ENCODE peak calls at places on chromosomes 4 and X, in four cellular contexts. U, L, B and M are unnamed samples.

GRCh38 chrX:65707153-65707552 is 39.7 kb downstream of the MSN start:
- DNase-seq in L (no peak), U (no peak), B (no peak), M (no peak)

GRCh38 chr4:168719725-168720124 is 222.9 kb downstream of the PALLD start:
- DNase-seq in U (no peak), L (no peak), B (no peak), M (no peak)

GRCh38 chr4:1872918-1873269 is 1.7 kb downstream of the NSD2 start:
- DNase-seq in U (no peak), B (no peak), L (no peak), M (no peak)

GRCh38 chr4:2060578-2061207 is 1.6 kb downstream of the NAT8L start:
- DNase-seq in U (no peak), B (no peak), L (no peak), M (no peak)

GRCh38 chr4:160276785-160277325 is 1174.0 kb downstream of the RAPGEF2 start:
- DNase-seq in L (no peak), U (no peak), B (no peak), M (no peak)

GRCh38 chr4:142142403-142142802 is 506.0 kb downstream of the IL15 start:
- DNase-seq in L (no peak), U (no peak), B (no peak), M (no peak)

GRCh38 chr4:102501635-102502382 is 650 bp downstream of the NFKB1 start:
- DNase-seq in B (no peak), L (peak; percentile 75), U (peak; percentile 73), M (peak; percentile 13)

GRCh38 chrX:30530591-30530990 is 47.0 kb downstream of the TASL start:
- DNase-seq in L (no peak), U (no peak), B (no peak), M (no peak)

GRCh38 chr4:24559889-24560288 is 24.5 kb downstream of the DHX15 start:
- DNase-seq in B (no peak), U (no peak), L (no peak), M (no peak)

GRCh38 chrX:133645977-133646750 is 230.9 kb upstream of the GPC4 start:
- DNase-seq in L (no peak), U (no peak), B (no peak), M (no peak)

GRCh38 chr4:82865592-82865991 is 25.4 kb downstream of the SEC31A start:
- DNase-seq in B (no peak), L (no peak), U (peak; percentile 27), M (no peak)

GRCh38 chr4:84855774-84856173 is 110.7 kb downstream of the WDFY3 start:
- DNase-seq in B (no peak), L (no peak), U (peak; percentile 18), M (no peak)

GRCh38 chr4:23717528-23718248 is 172.2 kb downstream of the PPARGC1A start:
- DNase-seq in B (no peak), U (peak; percentile 17), L (no peak), M (no peak)

GRCh38 chr4:116866116-116866515 is 219.3 kb downstream of the TRAM1L1 start:
- DNase-seq in L (no peak), U (no peak), B (no peak), M (no peak)

GRCh38 chr4:81180916-81181315 is 34.1 kb downstream of the PRKG2 start:
- DNase-seq in B (no peak), U (no peak), L (no peak), M (no peak)

GRCh38 chr4:40687676-40688389 is 58.2 kb upstream of the RBM47 start:
- DNase-seq in L (no peak), U (no peak), B (no peak), M (no peak)

GRCh38 chr4:118338981-118339765 is 13.6 kb downstream of the PRSS12 start:
- DNase-seq in B (no peak), L (no peak), U (no peak), M (no peak)

GRCh38 chrX:44906542-44906941 is 33.6 kb downstream of the KDM6A start:
- DNase-seq in L (no peak), U (no peak), B (no peak), M (no peak)

GRCh38 chrX:133849676-133850075 is 135.7 kb downstream of the GPC3 start:
- DNase-seq in B (no peak), L (no peak), U (no peak), M (no peak)

GRCh38 chrX:87338510-87338909 is 179.1 kb upstream of the KLHL4 start:
- DNase-seq in B (no peak), U (peak; percentile 5), L (no peak), M (no peak)

GRCh38 chrX:77953708-77954107 is 15.7 kb downstream of the PGAM4 start:
- DNase-seq in B (no peak), L (no peak), U (no peak), M (no peak)

GRCh38 chrX:141669689-141670088 is 28.9 kb downstream of the SPANXD start:
- DNase-seq in B (no peak), U (no peak), L (no peak), M (no peak)

GRCh38 chr4:130849985-130850632 is 1754.2 kb downstream of the C4orf33 start:
- DNase-seq in L (no peak), B (no peak), U (no peak), M (no peak)

GRCh38 chr4:36446275-36446674 is 164.9 kb downstream of the DTHD1 start:
- DNase-seq in L (no peak), U (no peak), B (no peak), M (no peak)

GRCh38 chrX:119605398-119605738 is 856 bp downstream of the NKRF start:
- DNase-seq in U (peak; percentile 3), L (no peak), B (peak; percentile 46), M (no peak)

DNA sequence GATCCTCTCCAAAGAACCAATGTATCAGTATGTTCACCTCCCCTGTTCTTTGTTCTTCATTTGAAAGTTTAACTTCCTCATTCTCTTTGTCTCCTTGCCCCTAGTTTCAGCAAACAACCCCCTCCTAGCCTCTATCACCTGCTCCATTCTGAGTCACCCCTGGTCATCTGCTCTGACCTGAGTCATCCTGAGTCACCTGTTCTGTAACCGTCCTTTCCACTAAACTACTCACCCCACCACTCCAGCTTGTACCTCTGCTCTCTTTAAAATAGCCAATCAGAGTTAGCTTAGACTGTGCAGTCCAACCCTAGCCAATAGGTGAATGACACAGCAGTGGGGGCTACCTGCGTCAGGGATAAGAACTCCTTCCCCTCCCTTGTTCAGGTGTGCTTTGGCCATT is 249.8 kb upstream of the AADAT start:
- DNase-seq in U (no peak), B (no peak), L (peak; percentile 24), M (no peak)
- TF ChIP-seq YY1 in U (no peak), B (no peak), L (no peak), M (no peak)

GRCh38 chrX:105167233-105167632 is 53.3 kb downstream of the TEX13A start:
- DNase-seq in B (no peak), L (no peak), U (no peak), M (no peak)

DNA sequence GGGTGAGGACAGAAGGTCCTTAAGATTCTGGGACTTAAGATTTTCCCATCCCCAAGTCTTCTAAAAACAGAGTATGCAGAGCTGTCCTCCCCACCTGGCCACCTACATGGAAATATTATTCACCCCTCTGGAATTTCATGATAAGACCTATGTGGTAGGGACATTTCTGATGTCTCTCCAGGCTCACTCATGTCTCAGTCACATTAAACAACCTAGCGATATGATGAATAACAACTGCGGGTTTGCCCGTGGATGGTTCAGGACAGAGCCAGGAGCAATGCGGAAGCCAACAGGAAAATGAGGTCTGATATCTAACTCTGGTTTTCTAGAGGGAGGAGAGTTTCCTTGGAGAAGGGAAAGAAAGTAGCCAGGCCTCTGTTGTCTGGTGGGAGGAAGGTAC is 47.4 kb downstream of the TEX13A start:
- DNase-seq in B (no peak), U (no peak), L (no peak), M (no peak)
- TF ChIP-seq ZNF274 in B (no peak), U (no peak), L (no peak), M (no peak)

DNA sequence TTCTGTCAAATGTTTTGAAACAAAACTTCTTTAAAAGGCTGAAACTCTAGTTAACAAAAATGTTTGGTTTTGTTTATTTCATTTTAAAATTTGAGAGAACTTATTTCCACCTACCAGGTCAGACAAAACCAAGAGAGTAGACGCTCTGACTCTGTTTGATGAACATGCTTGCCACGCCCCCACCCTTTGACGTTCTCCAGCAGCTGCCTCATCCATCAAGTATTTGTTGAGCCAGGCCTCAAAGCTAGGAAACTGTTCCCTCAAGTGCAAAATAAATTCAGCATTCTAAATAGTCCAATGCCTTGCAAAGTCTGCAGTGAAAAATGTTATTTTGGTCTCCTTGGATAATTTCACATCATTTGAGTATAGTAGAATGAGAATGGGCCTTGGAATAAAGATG is 121.6 kb downstream of the GUCY2F start:
- DNase-seq in B (no peak), L (no peak), U (no peak), M (no peak)
- TF ChIP-seq YY1 in B (no peak), L (no peak), U (no peak), M (no peak)

GRCh38 chr4:64584125-64584524 is 174.9 kb upstream of the TECRL start:
- DNase-seq in U (no peak), B (no peak), L (no peak), M (no peak)

GRCh38 chr4:64584981-64585557 is 175.8 kb upstream of the TECRL start:
- DNase-seq in B (no peak), U (peak; percentile 40), L (peak; percentile 3), M (peak; percentile 8)

GRCh38 chr4:64582492-64582891 is 173.2 kb upstream of the TECRL start:
- DNase-seq in B (no peak), U (no peak), L (no peak), M (peak; percentile 5)

DNA sequence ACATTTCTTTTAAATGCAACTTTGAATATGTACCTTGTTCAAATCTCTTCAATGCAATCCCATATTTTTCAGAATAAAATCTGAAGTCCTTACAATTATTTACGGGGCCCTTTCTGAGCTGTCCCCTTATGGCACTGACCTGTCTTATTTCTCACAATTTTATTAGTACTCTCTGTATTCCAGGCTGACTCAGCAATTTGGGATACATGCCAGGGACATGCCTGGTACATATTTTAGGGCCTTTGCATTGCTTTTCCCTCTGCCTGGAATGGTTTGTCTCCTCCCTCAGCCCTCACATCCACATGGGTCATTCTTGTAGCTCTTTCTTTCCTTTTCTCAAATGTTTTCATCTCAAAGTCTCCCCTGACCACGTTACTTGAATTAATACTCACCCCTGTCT is 172.2 kb upstream of the TECRL start:
- DNase-seq in L (no peak), B (no peak), U (no peak), M (no peak)
- TF ChIP-seq ZNF274 in L (no peak), B (no peak), U (no peak), M (no peak)